ENCODE peak calls at places on chromosome 14, in seven cellular contexts. R, P, C, X, L, V and B are unnamed samples.

GRCh38 chr14:50055461-50056228 is 60.7 kb downstream of the VCPKMT start:
- DNase-seq in R (no peak), P (peak; percentile 7), C (no peak), X (no peak), L (no peak), V (no peak), B (peak; percentile 64)

GRCh38 chr14:24151404-24152080 is 4.2 kb downstream of the RNF31 start:
- DNase-seq in R (no peak), P (no peak), C (no peak), X (no peak), L (no peak), V (no peak), B (no peak)

GRCh38 chr14:103684471-103684870 is 30.8 kb downstream of the XRCC3 start:
- DNase-seq in R (no peak), P (no peak), C (no peak), X (no peak), L (no peak), V (no peak), B (peak; percentile 67)

GRCh38 chr14:104813286-104813685 is 12.4 kb downstream of the ZBTB42 start:
- DNase-seq in R (no peak), P (no peak), C (no peak), X (no peak), L (no peak), V (no peak), B (no peak)

GRCh38 chr14:74510955-74511354 is 17.4 kb downstream of the ISCA2 start:
- DNase-seq in R (no peak), P (peak; percentile 29), C (no peak), X (no peak), L (no peak), V (no peak), B (no peak)

GRCh38 chr14:101595887-101596721 is 34.8 kb downstream of the DIO3 start:
- DNase-seq in R (no peak), P (no peak), C (peak; percentile 10), X (peak; percentile 38), L (no peak), V (no peak), B (no peak)

GRCh38 chr14:55977346-55977745 is 140.9 kb upstream of the PELI2 start:
- DNase-seq in R (no peak), P (no peak), C (no peak), X (no peak), L (no peak), V (no peak), B (no peak)

GRCh38 chr14:96268426-96269358 is 12.7 kb downstream of the BDKRB1 start:
- DNase-seq in R (peak; percentile 86), P (peak; percentile 15), C (no peak), X (no peak), L (no peak), V (peak; percentile 82), B (peak; percentile 44)

GRCh38 chr14:49875640-49876198 is 17.2 kb upstream of the ARF6 start:
- DNase-seq in R (no peak), P (no peak), C (no peak), X (no peak), L (no peak), V (no peak), B (no peak)

GRCh38 chr14:64849940-64850339 is 29.8 kb downstream of the SPTB start:
- DNase-seq in R (no peak), P (no peak), C (no peak), X (no peak), L (no peak), V (no peak), B (no peak)

GRCh38 chr14:25394356-25394755 is 344.4 kb upstream of the STXBP6 start:
- DNase-seq in R (no peak), P (peak; percentile 6), C (no peak), X (no peak), L (no peak), V (no peak), B (peak; percentile 40)

GRCh38 chr14:34678735-34679134 is 35.7 kb downstream of the CFL2 start:
- DNase-seq in R (no peak), P (no peak), C (no peak), X (no peak), L (no peak), V (no peak), B (no peak)

GRCh38 chr14:79663453-79663852 is 547.9 kb downstream of the DIO2 start:
- DNase-seq in R (no peak), P (no peak), C (no peak), X (no peak), L (no peak), V (no peak), B (no peak)

GRCh38 chr14:23513005-23513412 is 38.6 kb downstream of the ZFHX2 start:
- DNase-seq in R (no peak), P (no peak), C (no peak), X (no peak), L (no peak), V (no peak), B (no peak)

GRCh38 chr14:38721822-38722431 is 381.1 kb downstream of the SEC23A start:
- DNase-seq in R (peak; percentile 14), P (peak; percentile 82), C (no peak), X (peak; percentile 53), L (no peak), V (peak; percentile 52), B (peak; percentile 38)

GRCh38 chr14:32826404-32827082 is 112.1 kb upstream of the NPAS3 start:
- DNase-seq in R (no peak), P (no peak), C (no peak), X (no peak), L (no peak), V (peak; percentile 4), B (no peak)

GRCh38 chr14:93953739-93954515 is 22.4 kb downstream of the ASB2 start:
- DNase-seq in R (no peak), P (no peak), C (no peak), X (no peak), L (no peak), V (no peak), B (no peak)

GRCh38 chr14:76876076-76876475 is 49.9 kb downstream of the LRRC74A start:
- DNase-seq in R (peak; percentile 21), P (peak; percentile 85), C (peak; percentile 24), X (peak; percentile 60), L (no peak), V (peak; percentile 66), B (peak; percentile 77)

GRCh38 chr14:99502989-99503421 is 21.8 kb downstream of the CCNK start:
- DNase-seq in R (no peak), P (no peak), C (no peak), X (no peak), L (no peak), V (no peak), B (no peak)

GRCh38 chr14:20116748-20117147 is 6.2 kb downstream of the OR4K17 start:
- DNase-seq in R (no peak), P (no peak), C (no peak), X (no peak), L (no peak), V (no peak), B (no peak)

GRCh38 chr14:52048641-52049204 is 20.1 kb downstream of the NID2 start:
- DNase-seq in R (peak; percentile 77), P (no peak), C (no peak), X (no peak), L (no peak), V (no peak), B (no peak)

GRCh38 chr14:103434868-103435442 is 49.7 kb downstream of the MARK3 start:
- DNase-seq in R (no peak), P (no peak), C (no peak), X (no peak), L (no peak), V (no peak), B (no peak)

GRCh38 chr14:70665448-70666363 is 24.0 kb downstream of the TTC9 start:
- DNase-seq in R (no peak), P (no peak), C (no peak), X (peak; percentile 57), L (no peak), V (peak; percentile 8), B (no peak)

GRCh38 chr14:91533623-91534022 is 23.5 kb upstream of the PPP4R3A start:
- DNase-seq in R (no peak), P (no peak), C (no peak), X (no peak), L (no peak), V (no peak), B (no peak)

GRCh38 chr14:66493750-66494149 is 7.6 kb downstream of the CCDC196 start:
- DNase-seq in R (no peak), P (no peak), C (no peak), X (no peak), L (no peak), V (no peak), B (no peak)

GRCh38 chr14:102757646-102758045 is 19.6 kb upstream of the TRAF3 start:
- DNase-seq in R (no peak), P (no peak), C (no peak), X (no peak), L (no peak), V (no peak), B (no peak)